ENCODE peak calls at places on chromosomes 3 and 15, in six cellular contexts. V, E, U, O, Q and B are unnamed samples.
A peak's percentile ranks its signal among the peaks of the same experiment; 100 is the strongest.

GRCh38 chr3:55579499-55579898 is 92.4 kb upstream of the WNT5A start:
- DNase-seq in V (no peak), U (no peak), O (no peak), E (no peak), Q (no peak), B (no peak)

GRCh38 chr3:12622335-12622734 is 41.6 kb downstream of the RAF1 start:
- DNase-seq in Q (no peak), U (no peak), O (no peak), V (no peak), E (no peak), B (no peak)

GRCh38 chr3:29594261-29594660 is 313.4 kb downstream of the RBMS3 start:
- DNase-seq in V (no peak), Q (no peak), E (no peak), O (no peak), U (no peak), B (no peak)

GRCh38 chr3:160602259-160602658 is 36.9 kb upstream of the KPNA4 start:
- DNase-seq in O (no peak), U (no peak), E (no peak), V (no peak), Q (no peak), B (no peak)

GRCh38 chr3:88000853-88001252 is 58.0 kb downstream of the CGGBP1 start:
- DNase-seq in V (no peak), Q (no peak), O (no peak), E (peak; percentile 74), U (peak; percentile 72), B (no peak)

GRCh38 chr15:45635191-45635638 is 386 bp downstream of the SQOR start:
- DNase-seq in Q (peak; percentile 46), V (no peak), E (peak; percentile 74), U (no peak), O (no peak), B (peak; percentile 37)

GRCh38 chr3:2097641-2098191 is 950 bp upstream of the CNTN4 start:
- DNase-seq in O (no peak), Q (no peak), E (peak; percentile 21), V (no peak), U (no peak), B (no peak)

GRCh38 chr3:52339612-52340011 is 23.5 kb downstream of the DNAH1 start:
- DNase-seq in O (peak; percentile 85), U (peak; percentile 86), E (peak; percentile 78), V (peak; percentile 65), Q (peak; percentile 60), B (no peak)

GRCh38 chr15:58484794-58485600 is 53.2 kb downstream of the LIPC start:
- DNase-seq in O (no peak), Q (no peak), U (no peak), V (no peak), E (no peak), B (no peak)

GRCh38 chr15:81106560-81106959 is 27.5 kb upstream of the CFAP161 start:
- DNase-seq in V (peak; percentile 64), O (peak; percentile 77), Q (peak; percentile 74), U (peak; percentile 65), E (peak; percentile 73), B (no peak)

GRCh38 chr15:88098317-88098716 is 158.2 kb downstream of the NTRK3 start:
- DNase-seq in Q (no peak), U (no peak), E (no peak), V (no peak), O (no peak), B (peak; percentile 54)

GRCh38 chr15:70324001-70324974 is 226.6 kb upstream of the TLE3 start:
- DNase-seq in U (peak; percentile 56), Q (no peak), O (no peak), V (peak; percentile 41), E (no peak), B (peak; percentile 56)

GRCh38 chr3:134522541-134522940 is 36.7 kb downstream of the CEP63 start:
- DNase-seq in O (no peak), E (no peak), Q (no peak), V (no peak), U (no peak), B (no peak)

GRCh38 chr15:62067448-62068044 is 769 bp downstream of the C2CD4A start:
- DNase-seq in U (peak; percentile 21), E (peak; percentile 64), Q (no peak), V (no peak), O (no peak), B (peak; percentile 4)

GRCh38 chr3:12708584-12709192 is 44.8 kb upstream of the RAF1 start:
- DNase-seq in U (no peak), Q (no peak), V (peak; percentile 94), E (no peak), O (no peak), B (no peak)

GRCh38 chr15:68829068-68829467 is 8.4 kb upstream of the ANP32A start:
- DNase-seq in E (peak; percentile 58), V (no peak), U (peak; percentile 60), O (peak; percentile 79), Q (no peak), B (no peak)

GRCh38 chr3:130656627-130657026 is 90.0 kb downstream of the PIK3R4 start:
- DNase-seq in O (no peak), E (no peak), Q (no peak), V (no peak), U (no peak), B (no peak)

GRCh38 chr15:63374686-63375520 is 6.7 kb downstream of the CA12 start:
- DNase-seq in U (no peak), Q (peak; percentile 57), O (no peak), E (no peak), V (peak; percentile 82), B (peak; percentile 61)

GRCh38 chr3:53140575-53141467 is 10.6 kb upstream of the RFT1 start:
- DNase-seq in O (peak; percentile 59), Q (no peak), U (peak; percentile 32), V (no peak), E (no peak), B (no peak)

GRCh38 chr3:154236331-154236730 is 88.0 kb downstream of the DHX36 start:
- DNase-seq in O (no peak), U (no peak), V (no peak), E (no peak), Q (no peak), B (no peak)

GRCh38 chr3:25448750-25449684 is 21.0 kb downstream of the RARB start:
- DNase-seq in O (no peak), E (no peak), U (peak; percentile 59), Q (peak; percentile 77), V (peak; percentile 82), B (peak; percentile 78)

GRCh38 chr3:64223809-64224570 is 1.3 kb downstream of the PRICKLE2 start:
- DNase-seq in Q (no peak), V (peak; percentile 26), O (no peak), E (no peak), U (no peak), B (peak; percentile 37)
- H3K4me3 ChIP-seq in Q (peak overlapping the region; percentile 27), V (peak overlapping the region; percentile 70), O (no peak overlapping the region), E (no peak overlapping the region), U (no peak overlapping the region), B (peak overlapping the region; percentile 42)

GRCh38 chr15:66711260-66711659 is 9.2 kb downstream of the SMAD6 start:
- DNase-seq in E (no peak), O (no peak), U (no peak), Q (no peak), V (no peak), B (no peak)

GRCh38 chr15:66713843-66714508 is 11.9 kb downstream of the SMAD6 start:
- DNase-seq in U (no peak), E (no peak), Q (no peak), V (no peak), O (no peak), B (no peak)

GRCh38 chr15:66709884-66710283 is 7.8 kb downstream of the SMAD6 start:
- DNase-seq in U (no peak), V (no peak), E (no peak), Q (no peak), O (no peak), B (no peak)

GRCh38 chr15:66714543-66714981 is 12.5 kb downstream of the SMAD6 start:
- DNase-seq in U (no peak), O (no peak), E (no peak), V (peak; percentile 39), Q (no peak), B (no peak)

DNA sequence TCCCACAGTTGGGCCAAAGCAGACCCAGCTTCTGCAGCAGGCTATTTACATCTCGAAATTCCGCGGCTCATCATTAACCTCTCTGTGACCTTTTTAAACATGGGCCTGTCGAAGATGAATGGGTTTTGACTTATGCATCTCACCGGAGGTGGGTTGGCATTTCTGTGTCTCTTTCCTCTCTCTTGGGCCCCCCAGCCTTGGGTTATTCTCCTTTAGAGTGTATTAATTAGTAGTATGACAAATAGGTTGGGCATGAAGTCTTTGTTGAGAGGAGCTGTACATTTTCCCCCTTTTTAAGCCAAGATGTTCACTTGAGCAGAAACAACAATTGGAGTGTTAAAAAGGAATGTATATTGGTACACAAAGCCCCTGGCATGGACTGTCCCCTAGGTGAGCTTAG is 9.8 kb downstream of the SMAD6 start:
- DNase-seq in O (no peak), U (no peak), E (no peak), V (peak; percentile 30), Q (no peak), B (peak; percentile 85)
- H3K4me1 ChIP-seq in O (peaks cover 8% of the 10 kb centered on the region), U (peaks cover 3% of the 10 kb centered on the region), E (peaks cover 16% of the 10 kb centered on the region), V (peaks cover 26% of the 10 kb centered on the region), Q (peaks cover 68% of the 10 kb centered on the region), B (peaks cover 75% of the 10 kb centered on the region)

GRCh38 chr3:5197470-5198312 is 10.2 kb downstream of the EDEM1 start:
- DNase-seq in E (peak; percentile 31), V (peak; percentile 26), Q (no peak), O (no peak), U (peak; percentile 61), B (no peak)

GRCh38 chr3:5194341-5194740 is 6.8 kb downstream of the EDEM1 start:
- DNase-seq in O (no peak), E (no peak), Q (no peak), U (no peak), V (no peak), B (no peak)

GRCh38 chr3:5194801-5195509 is 7.4 kb downstream of the EDEM1 start:
- DNase-seq in O (peak; percentile 54), U (peak; percentile 77), V (peak; percentile 91), Q (peak; percentile 34), E (no peak), B (no peak)

GRCh38 chr3:5197022-5197421 is 9.5 kb downstream of the EDEM1 start:
- DNase-seq in Q (no peak), O (no peak), V (peak; percentile 70), E (no peak), U (no peak), B (no peak)

DNA sequence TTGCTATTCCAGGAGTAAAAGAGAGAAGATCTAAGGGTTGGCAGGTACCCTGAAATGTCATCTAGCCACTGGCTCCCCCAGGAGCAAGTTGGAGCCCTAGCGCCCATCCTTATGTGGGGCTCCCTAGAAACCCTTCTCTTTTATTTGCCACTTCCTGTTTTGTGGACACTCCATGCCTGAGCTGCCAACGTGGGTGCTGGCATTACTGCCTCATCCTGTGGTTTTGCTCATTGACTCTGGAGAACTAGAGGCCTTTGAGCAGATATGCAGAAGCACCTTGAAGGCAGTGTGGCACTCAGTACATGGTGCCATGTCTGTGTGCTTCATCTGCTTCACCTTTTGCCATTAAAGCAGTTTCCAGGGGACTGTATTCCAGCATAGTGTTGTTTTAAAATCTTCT is 8.1 kb downstream of the EDEM1 start:
- DNase-seq in U (no peak), V (peak; percentile 20), O (no peak), E (no peak), Q (no peak), B (no peak)
- H3K27ac ChIP-seq in U (no peak overlapping the region), V (peak overlapping the region; percentile 51), O (peak overlapping the region; percentile 26), E (no peak overlapping the region), Q (peak overlapping the region; percentile 6), B (no peak overlapping the region)

DNA sequence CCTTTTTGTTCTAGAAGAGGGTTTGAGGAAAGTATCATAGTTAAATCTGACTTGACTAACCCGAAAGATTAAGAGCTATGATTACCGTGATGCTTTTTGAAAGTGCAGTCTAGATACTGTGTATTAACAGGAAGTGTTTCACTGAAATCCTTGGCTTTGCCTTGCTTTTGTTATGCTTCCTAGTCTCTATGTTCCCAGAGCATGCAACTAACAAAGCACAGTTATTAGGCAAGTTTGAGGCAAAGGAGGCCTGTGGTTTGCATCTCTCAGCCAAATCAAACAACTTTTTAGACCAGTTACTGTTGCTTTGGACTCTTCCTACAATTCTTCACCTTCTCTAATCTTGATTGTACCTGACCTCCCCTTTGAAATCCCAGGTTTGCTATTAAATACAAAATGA is 3.9 kb downstream of the LXN start:
- DNase-seq in O (no peak), V (peak; percentile 89), Q (peak; percentile 12), E (no peak), U (no peak), B (no peak)
- H3K4me3 ChIP-seq in O (no peak overlapping the region), V (no peak overlapping the region), Q (no peak overlapping the region), E (no peak overlapping the region), U (no peak overlapping the region), B (no peak overlapping the region)